ENCODE peak calls at places on chromosome 13, in four cellular contexts. Y, A, V and S are unnamed samples.

GRCh38 chr13:42380420-42381164 is 108.6 kb downstream of the AKAP11 start:
- DNase-seq in Y (no peak), V (peak), A (no peak), S (no peak)

GRCh38 chr13:38888309-38888708 is 102.3 kb downstream of the STOML3 start:
- DNase-seq in V (no peak), A (no peak), Y (peak), S (no peak)

GRCh38 chr13:40271931-40272775 is 394.3 kb downstream of the FOXO1 start:
- DNase-seq in V (no peak), A (no peak), Y (peak), S (peak)

GRCh38 chr13:54078271-54078670 is 1049.7 kb downstream of the OLFM4 start:
- DNase-seq in V (no peak), Y (no peak), A (no peak), S (no peak)

GRCh38 chr13:56335775-56336174 is 804.9 kb upstream of the PRR20A start:
- DNase-seq in V (no peak), A (no peak), Y (no peak), S (no peak)

GRCh38 chr13:40776681-40777165 is 5.7 kb upstream of the MRPS31 start:
- DNase-seq in V (no peak), Y (peak), A (no peak), S (no peak)

GRCh38 chr13:70732611-70733010 is 624.4 kb upstream of the KLHL1 start:
- DNase-seq in A (no peak), Y (no peak), V (no peak), S (no peak)

GRCh38 chr13:64088491-64088890 is 2672.8 kb upstream of the PCDH20 start:
- DNase-seq in A (no peak), Y (no peak), V (no peak), S (no peak)

GRCh38 chr13:46288570-46289259 is 77.0 kb downstream of the LRRC63 start:
- DNase-seq in V (peak), A (peak), Y (peak), S (peak)

GRCh38 chr13:32895296-32895695 is 120.9 kb upstream of the KL start:
- DNase-seq in A (no peak), V (no peak), Y (no peak), S (no peak)

GRCh38 chr13:73059460-73060250 is 850 bp downstream of the KLF5 start:
- DNase-seq in Y (peak), A (peak), V (no peak), S (no peak)

GRCh38 chr13:51625555-51626345 is 41.5 kb downstream of the WDFY2 start:
- DNase-seq in V (no peak), Y (no peak), A (no peak), S (no peak)

GRCh38 chr13:100234524-100235136 is 145.7 kb downstream of the PCCA start:
- DNase-seq in Y (peak), A (no peak), V (no peak), S (peak)

GRCh38 chr13:58884810-58885209 is 1253.3 kb downstream of the PCDH17 start:
- DNase-seq in Y (no peak), A (no peak), V (no peak), S (no peak)

GRCh38 chr13:50129923-50130685 is 114.9 kb downstream of the KCNRG start:
- DNase-seq in Y (no peak), A (no peak), V (no peak), S (peak)

GRCh38 chr13:105991622-105992254 is 543.7 kb downstream of the EFNB2 start:
- DNase-seq in A (no peak), V (no peak), Y (peak), S (peak)
- TF ChIP-seq ELK1 in A (no peak), V (no peak), Y (no peak), S (no peak)

GRCh38 chr13:98802999-98803666 is 50.7 kb upstream of the SLC15A1 start:
- DNase-seq in V (no peak), Y (no peak), A (no peak), S (no peak)
- TF ChIP-seq ELK1 in V (no peak), Y (no peak), A (no peak), S (no peak)

GRCh38 chr13:27313742-27314141 is 43.1 kb downstream of the RASL11A start:
- DNase-seq in A (no peak), Y (peak), V (no peak), S (no peak)
- TF ChIP-seq ELK1 in A (no peak), Y (no peak), V (no peak), S (no peak)

GRCh38 chr13:28356506-28357064 is 138.3 kb downstream of the FLT1 start:
- DNase-seq in A (no peak), Y (no peak), V (no peak), S (no peak)

GRCh38 chr13:28357247-28357825 is 137.6 kb downstream of the FLT1 start:
- DNase-seq in A (no peak), Y (no peak), V (no peak), S (peak)

GRCh38 chr13:28355046-28355821 is 139.7 kb downstream of the FLT1 start:
- DNase-seq in A (no peak), Y (no peak), V (no peak), S (no peak)

GRCh38 chr13:28357846-28358496 is 137.0 kb downstream of the FLT1 start:
- DNase-seq in V (no peak), A (no peak), Y (no peak), S (no peak)

DNA sequence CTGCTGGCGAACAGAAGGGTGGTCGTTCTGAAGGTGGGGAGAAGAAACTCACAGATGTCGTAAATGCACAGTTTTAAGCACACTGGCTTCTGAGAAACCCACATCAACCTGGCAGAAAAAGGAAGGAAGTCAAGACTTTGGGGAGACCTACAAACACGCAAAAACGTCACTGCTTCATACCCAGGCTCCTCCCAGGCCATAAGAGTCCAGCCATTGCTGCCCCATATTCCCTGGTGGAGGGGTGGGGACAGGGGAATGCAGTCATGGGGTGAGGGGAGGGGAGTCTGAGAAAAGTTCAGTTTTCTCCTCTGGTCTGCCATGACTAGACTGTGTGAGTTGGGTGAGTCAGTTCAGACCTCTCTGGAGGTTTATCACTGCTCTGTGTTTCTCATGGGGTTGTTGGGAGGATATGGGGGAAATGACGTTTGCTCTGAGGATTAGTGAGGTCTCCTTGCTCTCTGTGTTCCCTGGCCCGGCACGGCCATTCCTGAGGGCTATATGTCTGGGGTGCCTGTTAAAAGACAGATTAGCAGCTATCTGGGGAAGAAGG is 139.0 kb downstream of the FLT1 start:
- DNase-seq in A (no peak), Y (peak), V (no peak), S (no peak)
- TF ChIP-seq ELK1 in A (no peak), Y (no peak), V (no peak), S (no peak)

GRCh38 chr13:102401755-102402154 is at the start of gene FGF14:
- DNase-seq in Y (no peak), V (no peak), A (no peak), S (no peak)

GRCh38 chr13:102402292-102402691 is 444 bp upstream of the FGF14 start:
- DNase-seq in A (no peak), V (no peak), Y (peak), S (no peak)

GRCh38 chr13:102401305-102401704 is 543 bp downstream of the FGF14 start:
- DNase-seq in Y (no peak), A (no peak), V (no peak), S (no peak)

GRCh38 chr13:102399791-102400618 is 1.8 kb downstream of the FGF14 start:
- DNase-seq in Y (no peak), V (no peak), A (no peak), S (peak)

DNA sequence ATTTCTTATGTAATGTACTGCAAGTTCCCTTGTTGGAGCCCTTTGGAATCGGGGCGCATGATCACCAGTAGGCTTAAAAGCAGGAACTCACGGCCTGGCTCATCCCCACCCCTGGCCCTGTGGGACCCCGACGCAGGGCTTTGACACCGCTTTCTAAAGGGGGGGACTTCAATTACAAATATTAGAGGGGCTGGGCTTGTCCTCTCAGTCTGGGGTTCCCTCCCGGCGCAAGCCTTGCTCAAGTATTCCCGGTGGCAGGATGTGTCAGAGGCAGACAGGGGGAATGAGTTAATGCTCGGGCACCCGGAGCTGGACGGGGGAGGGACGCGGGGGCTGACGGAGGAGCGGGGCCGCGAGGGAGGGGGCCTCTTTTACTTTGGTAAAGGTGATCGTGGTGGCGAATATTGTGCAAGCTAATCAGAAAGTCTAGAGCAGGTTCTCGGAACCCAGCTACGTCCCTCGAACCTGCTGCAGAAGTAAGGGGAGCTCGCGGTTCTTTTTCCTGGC is 1.2 kb downstream of the FGF14 start:
- DNase-seq in Y (no peak), V (no peak), A (no peak), S (no peak)
- TF ChIP-seq ELK1 in Y (no peak), V (no peak), A (no peak), S (no peak)

GRCh38 chr13:43640476-43640875 is 146.3 kb downstream of the ENOX1 start:
- DNase-seq in V (no peak), A (no peak), Y (no peak), S (no peak)
- TF ChIP-seq ELK1 in V (no peak), A (no peak), Y (no peak), S (no peak)